ENCODE peak calls at places on chromosome 19, in five cellular contexts. One of them, this sample, is unnamed.

GRCh38 chr19:58150328-58150921 is at the start of gene ZNF329:
- DNase-seq in body of pancreas: peak
- DNase-seq in tibial nerve: peak
- DNase-seq in prostate gland: peak
- DNase-seq in A549: peak
- DNase-seq in this sample: peak

GRCh38 chr19:9132422-9132821 is 5.7 kb upstream of the OR7G3 start:
- DNase-seq in body of pancreas: no peak
- DNase-seq in tibial nerve: no peak
- DNase-seq in prostate gland: no peak
- DNase-seq in A549: no peak
- DNase-seq in this sample: no peak

GRCh38 chr19:49879243-49879960 is 1.9 kb downstream of the TBC1D17 start:
- DNase-seq in body of pancreas: no peak
- DNase-seq in tibial nerve: no peak
- DNase-seq in prostate gland: no peak
- DNase-seq in A549: peak
- DNase-seq in this sample: no peak

GRCh38 chr19:10000171-10000826 is 10.0 kb downstream of the COL5A3 start:
- DNase-seq in body of pancreas: peak
- DNase-seq in tibial nerve: peak
- DNase-seq in prostate gland: peak
- DNase-seq in A549: peak
- DNase-seq in this sample: no peak

GRCh38 chr19:13098291-13099072 is 4.2 kb downstream of the LYL1 start:
- DNase-seq in body of pancreas: no peak
- DNase-seq in tibial nerve: no peak
- DNase-seq in prostate gland: peak
- DNase-seq in A549: no peak
- DNase-seq in this sample: no peak

GRCh38 chr19:8319807-8320520 is 1.2 kb downstream of the NDUFA7 start:
- DNase-seq in body of pancreas: no peak
- DNase-seq in tibial nerve: no peak
- DNase-seq in prostate gland: no peak
- DNase-seq in A549: no peak
- DNase-seq in this sample: no peak

GRCh38 chr19:42023121-42023942 is 29.3 kb upstream of the ATP1A3 start:
- DNase-seq in body of pancreas: no peak
- DNase-seq in tibial nerve: no peak
- DNase-seq in prostate gland: no peak
- DNase-seq in A549: peak
- DNase-seq in this sample: no peak

GRCh38 chr19:6087074-6087506 is 23.2 kb downstream of the RFX2 start:
- DNase-seq in body of pancreas: no peak
- DNase-seq in tibial nerve: no peak
- DNase-seq in prostate gland: no peak
- DNase-seq in A549: no peak
- DNase-seq in this sample: no peak

GRCh38 chr19:49585023-49585422 is 3.9 kb downstream of the PRRG2 start:
- DNase-seq in body of pancreas: no peak
- DNase-seq in tibial nerve: no peak
- DNase-seq in prostate gland: no peak
- DNase-seq in A549: no peak
- DNase-seq in this sample: no peak

GRCh38 chr19:19823916-19824315 is 2.4 kb upstream of the ZNF506 start:
- DNase-seq in body of pancreas: no peak
- DNase-seq in tibial nerve: no peak
- DNase-seq in prostate gland: no peak
- DNase-seq in A549: no peak
- DNase-seq in this sample: no peak

GRCh38 chr19:16945364-16945714 is 56.5 kb downstream of the F2RL3 start:
- DNase-seq in body of pancreas: no peak
- DNase-seq in tibial nerve: no peak
- DNase-seq in prostate gland: no peak
- DNase-seq in A549: no peak
- DNase-seq in this sample: no peak

GRCh38 chr19:49421039-49421877 is 2.0 kb downstream of the PTH2 start:
- DNase-seq in body of pancreas: peak
- DNase-seq in tibial nerve: no peak
- DNase-seq in prostate gland: peak
- DNase-seq in A549: no peak
- DNase-seq in this sample: no peak

GRCh38 chr19:29680447-29680846 is 15.2 kb downstream of the PLEKHF1 start:
- DNase-seq in body of pancreas: no peak
- DNase-seq in tibial nerve: no peak
- DNase-seq in prostate gland: no peak
- DNase-seq in A549: no peak
- DNase-seq in this sample: no peak

GRCh38 chr19:30387311-30388115 is 15.3 kb downstream of the ZNF536 start:
- DNase-seq in body of pancreas: no peak
- DNase-seq in tibial nerve: no peak
- DNase-seq in prostate gland: no peak
- DNase-seq in A549: no peak
- DNase-seq in this sample: peak

GRCh38 chr19:31969110-31969509 is 376.3 kb upstream of the ZNF507 start:
- DNase-seq in body of pancreas: no peak
- DNase-seq in tibial nerve: no peak
- DNase-seq in prostate gland: no peak
- DNase-seq in A549: no peak
- DNase-seq in this sample: no peak

GRCh38 chr19:49672131-49672919 is 4.7 kb upstream of the PRMT1 start:
- DNase-seq in body of pancreas: peak
- DNase-seq in tibial nerve: peak
- DNase-seq in prostate gland: peak
- DNase-seq in A549: peak
- DNase-seq in this sample: no peak

GRCh38 chr19:45999653-46000121 is 4.4 kb downstream of the CCDC61 start:
- DNase-seq in body of pancreas: no peak
- DNase-seq in tibial nerve: no peak
- DNase-seq in prostate gland: no peak
- DNase-seq in A549: peak
- DNase-seq in this sample: no peak
- H3K4me3 ChIP-seq in body of pancreas: no peak
- H3K4me3 ChIP-seq in tibial nerve: no peak
- H3K4me3 ChIP-seq in prostate gland: no peak
- H3K4me3 ChIP-seq in A549: no peak
- H3K4me3 ChIP-seq in this sample: peak

DNA sequence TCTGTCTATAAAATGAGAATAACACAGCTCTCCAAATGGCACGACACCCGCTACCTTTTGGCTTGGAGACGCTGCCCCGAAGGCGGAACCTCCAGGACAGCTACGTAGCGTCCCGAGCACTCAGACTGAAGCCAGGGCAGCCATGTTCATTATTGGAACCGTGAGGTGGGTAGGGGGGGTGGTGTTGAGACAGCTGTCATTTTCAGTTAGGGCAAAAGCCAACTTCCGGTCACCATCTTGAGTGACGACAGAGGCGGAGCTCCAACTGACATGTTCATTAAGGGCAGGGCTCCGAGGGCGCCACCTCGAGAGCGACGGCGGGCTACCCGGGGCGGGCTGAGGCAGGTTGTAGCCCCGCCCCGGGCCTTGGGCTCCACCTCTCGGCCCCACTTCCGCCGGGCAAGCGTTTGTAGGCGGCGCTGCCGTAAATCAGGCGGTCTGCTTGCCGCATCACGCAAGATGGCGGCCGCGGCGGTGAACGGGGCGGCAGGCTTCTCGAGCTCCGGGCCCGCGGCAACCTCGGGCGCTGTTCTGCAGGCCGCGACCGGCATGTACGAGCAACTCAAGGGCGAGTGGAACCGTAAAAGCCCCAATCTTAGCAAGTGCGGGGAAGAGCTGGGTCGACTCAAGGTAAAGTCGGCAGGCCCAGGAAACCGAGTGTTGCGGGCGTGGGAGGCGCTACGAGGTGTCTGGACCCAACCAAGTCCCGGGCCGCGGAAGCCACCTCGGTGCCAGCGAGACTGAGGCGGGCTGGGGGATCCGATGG is at the start of gene PSMD8:
- DNase-seq in body of pancreas: peak
- DNase-seq in tibial nerve: peak
- DNase-seq in prostate gland: peak
- DNase-seq in A549: peak
- DNase-seq in this sample: peak
- TF ChIP-seq POLR2A in body of pancreas: peak
- TF ChIP-seq POLR2A in tibial nerve: peak
- TF ChIP-seq POLR2A in prostate gland: peak
- TF ChIP-seq POLR2A in A549: peak
- TF ChIP-seq POLR2A in this sample: peak

GRCh38 chr19:38005224-38005614 is 98.2 kb downstream of the SIPA1L3 start:
- DNase-seq in body of pancreas: no peak
- DNase-seq in tibial nerve: no peak
- DNase-seq in prostate gland: no peak
- DNase-seq in A549: no peak
- DNase-seq in this sample: no peak
- H3K4me3 ChIP-seq in body of pancreas: no peak
- H3K4me3 ChIP-seq in tibial nerve: peak
- H3K4me3 ChIP-seq in prostate gland: no peak
- H3K4me3 ChIP-seq in A549: no peak
- H3K4me3 ChIP-seq in this sample: peak

GRCh38 chr19:36009220-36009619 is 607 bp upstream of the SYNE4 start:
- DNase-seq in body of pancreas: peak
- DNase-seq in tibial nerve: peak
- DNase-seq in prostate gland: peak
- DNase-seq in A549: peak
- DNase-seq in this sample: no peak
- TF ChIP-seq POLR2A in body of pancreas: peak
- TF ChIP-seq POLR2A in tibial nerve: peak
- TF ChIP-seq POLR2A in prostate gland: peak
- TF ChIP-seq POLR2A in A549: peak
- TF ChIP-seq POLR2A in this sample: no peak

GRCh38 chr19:638901-639250 is 803 bp upstream of the FGF22 start:
- DNase-seq in body of pancreas: no peak
- DNase-seq in tibial nerve: no peak
- DNase-seq in prostate gland: no peak
- DNase-seq in A549: no peak
- DNase-seq in this sample: no peak
- H3K4me3 ChIP-seq in body of pancreas: no peak
- H3K4me3 ChIP-seq in tibial nerve: peak
- H3K4me3 ChIP-seq in prostate gland: peak
- H3K4me3 ChIP-seq in A549: peak
- H3K4me3 ChIP-seq in this sample: peak

DNA sequence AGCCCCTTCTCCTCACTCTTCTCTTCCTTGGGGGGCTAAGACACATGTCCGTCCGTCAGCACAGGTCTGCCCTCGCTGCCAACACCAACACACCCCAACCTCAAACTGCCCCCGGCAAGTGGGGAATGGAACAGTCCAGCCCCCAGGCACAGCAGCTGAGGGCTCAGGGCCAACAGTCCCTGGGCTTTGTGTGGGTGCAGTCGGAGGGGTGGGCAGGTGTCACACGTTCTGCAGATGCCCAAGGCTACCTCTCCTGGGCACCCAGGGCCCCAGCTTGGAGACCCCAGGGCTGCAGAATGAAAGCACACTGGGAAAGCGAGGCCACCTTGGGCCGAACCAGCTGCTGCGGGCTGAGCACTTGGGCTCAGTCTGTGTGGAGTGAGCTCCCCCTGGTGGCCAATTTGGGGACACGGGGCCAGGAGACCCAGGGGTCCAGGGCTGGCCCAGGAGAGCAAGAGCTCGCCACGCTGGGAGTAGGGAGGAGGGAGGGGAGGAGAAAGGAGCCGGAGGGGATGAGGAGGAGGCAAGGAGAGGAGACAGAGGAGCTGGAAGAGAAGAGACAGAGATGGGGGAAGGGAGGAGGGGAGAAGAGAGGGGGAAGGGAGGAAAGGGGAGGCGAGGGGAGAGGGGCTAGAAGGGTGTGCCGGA is 14.0 kb upstream of the ATP8B3 start:
- DNase-seq in body of pancreas: peak
- DNase-seq in tibial nerve: peak
- DNase-seq in prostate gland: peak
- DNase-seq in A549: peak
- DNase-seq in this sample: no peak
- TF ChIP-seq POLR2A in body of pancreas: no peak
- TF ChIP-seq POLR2A in tibial nerve: no peak
- TF ChIP-seq POLR2A in prostate gland: no peak
- TF ChIP-seq POLR2A in A549: no peak
- TF ChIP-seq POLR2A in this sample: no peak

GRCh38 chr19:55146078-55146647 is 2.8 kb downstream of the TNNT1 start:
- DNase-seq in body of pancreas: no peak
- DNase-seq in tibial nerve: no peak
- DNase-seq in prostate gland: no peak
- DNase-seq in A549: peak
- DNase-seq in this sample: no peak
- H3K4me3 ChIP-seq in body of pancreas: no peak
- H3K4me3 ChIP-seq in tibial nerve: no peak
- H3K4me3 ChIP-seq in prostate gland: no peak
- H3K4me3 ChIP-seq in A549: peak
- H3K4me3 ChIP-seq in this sample: peak

GRCh38 chr19:36141039-36141914 is 1.4 kb downstream of the CAPNS1 start:
- DNase-seq in body of pancreas: peak
- DNase-seq in tibial nerve: peak
- DNase-seq in prostate gland: peak
- DNase-seq in A549: peak
- DNase-seq in this sample: no peak

GRCh38 chr19:36140289-36141038 is 598 bp downstream of the CAPNS1 start:
- DNase-seq in body of pancreas: peak
- DNase-seq in tibial nerve: no peak
- DNase-seq in prostate gland: peak
- DNase-seq in A549: peak
- DNase-seq in this sample: no peak

GRCh38 chr19:36139120-36139472 is 770 bp upstream of the CAPNS1 start:
- DNase-seq in body of pancreas: no peak
- DNase-seq in tibial nerve: no peak
- DNase-seq in prostate gland: no peak
- DNase-seq in A549: no peak
- DNase-seq in this sample: no peak

GRCh38 chr19:36142046-36142445 is 2.2 kb downstream of the CAPNS1 start:
- DNase-seq in body of pancreas: no peak
- DNase-seq in tibial nerve: no peak
- DNase-seq in prostate gland: no peak
- DNase-seq in A549: no peak
- DNase-seq in this sample: no peak

DNA sequence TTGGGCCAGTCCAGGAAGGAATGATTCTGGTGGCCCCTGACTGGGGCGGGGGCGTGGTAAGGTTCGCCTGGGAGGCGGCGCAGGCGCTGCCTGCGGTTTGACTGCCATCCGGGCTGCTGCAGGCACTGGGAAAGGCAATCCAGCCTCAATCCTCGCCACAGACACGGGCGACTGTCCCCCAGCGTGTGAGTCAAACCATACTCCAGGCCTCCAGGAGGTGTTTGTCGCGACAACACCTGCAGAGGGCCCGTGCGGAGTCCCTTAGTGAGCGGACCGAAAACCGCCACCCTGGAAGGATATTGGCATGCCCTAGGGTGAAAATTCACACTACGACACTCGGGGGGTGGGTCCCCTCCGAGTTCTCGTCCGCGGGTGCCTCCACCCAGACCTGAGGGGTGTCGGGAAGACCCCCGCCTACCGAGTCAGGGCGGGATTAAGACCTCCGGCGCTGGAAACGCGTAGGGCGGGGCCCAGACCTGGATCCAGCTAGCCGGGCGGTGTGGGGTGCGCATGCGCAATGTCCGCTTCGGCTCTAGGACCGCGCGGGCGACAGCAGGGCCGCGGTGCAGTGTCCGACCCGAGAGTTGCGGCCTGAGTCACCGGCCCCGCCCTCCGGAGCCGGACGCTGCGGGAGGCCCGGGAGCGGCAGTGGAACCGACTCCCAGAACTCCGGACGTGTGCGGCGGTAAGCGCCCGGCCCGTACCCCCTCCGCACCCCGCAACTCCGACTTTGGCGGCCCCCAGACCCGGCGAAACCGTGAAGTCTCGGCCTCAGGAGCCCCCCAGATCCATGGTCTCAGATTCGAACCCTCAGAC is at the start of gene CAPNS1:
- DNase-seq in body of pancreas: peak
- DNase-seq in tibial nerve: peak
- DNase-seq in prostate gland: peak
- DNase-seq in A549: peak
- DNase-seq in this sample: no peak
- TF ChIP-seq POLR2A in body of pancreas: peak
- TF ChIP-seq POLR2A in tibial nerve: peak
- TF ChIP-seq POLR2A in prostate gland: peak
- TF ChIP-seq POLR2A in A549: peak
- TF ChIP-seq POLR2A in this sample: peak